ENCODE peak calls at places on chromosomes 3 and 15, in seven cellular contexts. X is foreskin fibroblast, F is bronchial epithelial cell, H is lung, G is psoas muscle, C is heart right ventricle, I is GM06990. V is an unnamed sample.
A peak's percentile ranks its signal among the peaks of the same experiment; 100 is the strongest.

GRCh38 chr3:128412180-128413002 is 54.3 kb downstream of the DNAJB8 start:
- DNase-seq in F (no peak), H (no peak), X (no peak), G (no peak), C (no peak), I (no peak), V (no peak)

GRCh38 chr15:25847066-25847465 is 16.1 kb downstream of the ATP10A start:
- DNase-seq in G (no peak), H (no peak), I (no peak), C (no peak), X (no peak), F (no peak), V (no peak)

GRCh38 chr15:39172380-39173281 is 408.2 kb upstream of the THBS1 start:
- DNase-seq in I (no peak), C (peak; percentile 9), G (no peak), H (no peak), F (peak; percentile 34), X (peak; percentile 38), V (peak; percentile 85)

GRCh38 chr15:27495963-27496459 is 525.0 kb downstream of the GABRG3 start:
- DNase-seq in F (no peak), C (no peak), H (no peak), G (no peak), I (no peak), X (no peak), V (no peak)

GRCh38 chr3:30689202-30689641 is 82.8 kb downstream of the TGFBR2 start:
- DNase-seq in C (no peak), I (no peak), F (peak; percentile 70), X (peak; percentile 57), G (no peak), H (no peak), V (no peak)

GRCh38 chr15:40245666-40246065 is 6.8 kb downstream of the PAK6 start:
- DNase-seq in G (no peak), F (no peak), I (no peak), H (no peak), X (no peak), C (no peak), V (no peak)

GRCh38 chr3:48629894-48630293 is 5.4 kb downstream of the SLC26A6 start:
- DNase-seq in G (no peak), I (no peak), H (no peak), C (no peak), F (no peak), X (no peak), V (no peak)

GRCh38 chr3:63864008-63864871 is 573 bp downstream of the ATXN7 start:
- DNase-seq in I (peak; percentile 74), C (peak; percentile 41), X (no peak), H (peak; percentile 36), F (no peak), G (peak; percentile 42), V (no peak)

GRCh38 chr3:134446800-134447199 is 39.0 kb downstream of the ANAPC13 start:
- DNase-seq in C (no peak), X (peak; percentile 56), G (no peak), F (peak; percentile 76), H (no peak), I (no peak), V (no peak)

GRCh38 chr3:24259901-24260512 is 234.6 kb downstream of the THRB start:
- DNase-seq in H (no peak), G (peak; percentile 53), I (no peak), C (no peak), F (no peak), X (peak; percentile 12), V (no peak)

GRCh38 chr3:100124116-100124767 is 9.9 kb upstream of the FILIP1L start:
- DNase-seq in H (no peak), G (peak; percentile 19), I (no peak), C (peak; percentile 45), F (no peak), X (no peak), V (no peak)

GRCh38 chr3:4757949-4758855 is 221.0 kb upstream of the BHLHE40 start:
- DNase-seq in I (no peak), C (no peak), X (no peak), H (no peak), F (no peak), G (no peak), V (no peak)

GRCh38 chr15:56832125-56832524 is 86.3 kb upstream of the TCF12 start:
- DNase-seq in F (peak; percentile 10), G (peak; percentile 61), I (no peak), C (peak; percentile 62), H (no peak), X (peak; percentile 46), V (no peak)

GRCh38 chr3:153028336-153028735 is 133.7 kb upstream of the RAP2B start:
- DNase-seq in C (no peak), H (no peak), G (no peak), X (no peak), I (no peak), F (no peak), V (no peak)
- TF ChIP-seq CTCF in C (no peak), H (no peak), G (no peak), X (no peak), I (no peak), F (no peak), V (no peak)

GRCh38 chr3:183108470-183108869 is 9.2 kb upstream of the MCCC1 start:
- DNase-seq in F (no peak), G (no peak), X (no peak), H (no peak), I (no peak), C (no peak), V (no peak)
- TF ChIP-seq CTCF in F (no peak), G (no peak), X (no peak), H (no peak), I (no peak), C (no peak), V (no peak)

DNA sequence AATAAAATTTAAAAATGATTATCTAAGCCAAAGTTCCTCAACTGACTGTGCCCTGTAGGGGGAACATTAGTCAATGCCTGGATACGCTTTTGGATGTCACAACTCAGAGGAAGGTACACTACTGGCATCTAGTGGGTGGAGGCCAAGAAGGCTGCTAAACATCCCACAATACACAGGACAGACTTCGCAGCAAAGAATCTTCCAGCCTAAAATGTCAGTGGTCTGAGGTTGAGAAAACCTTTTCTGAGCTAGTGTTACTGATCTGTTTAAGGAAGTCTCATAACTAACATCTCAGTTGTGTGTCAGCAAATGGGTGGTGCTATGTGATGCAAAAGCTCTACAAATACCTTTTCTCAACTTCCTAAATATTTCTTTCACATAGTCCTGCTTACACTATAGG is 20.9 kb upstream of the LDHAL6B start:
- DNase-seq in H (no peak), G (no peak), X (no peak), C (no peak), F (no peak), I (no peak), V (no peak)
- TF ChIP-seq CTCF in H (no peak), G (no peak), X (no peak), C (no peak), F (no peak), I (no peak), V (no peak)

DNA sequence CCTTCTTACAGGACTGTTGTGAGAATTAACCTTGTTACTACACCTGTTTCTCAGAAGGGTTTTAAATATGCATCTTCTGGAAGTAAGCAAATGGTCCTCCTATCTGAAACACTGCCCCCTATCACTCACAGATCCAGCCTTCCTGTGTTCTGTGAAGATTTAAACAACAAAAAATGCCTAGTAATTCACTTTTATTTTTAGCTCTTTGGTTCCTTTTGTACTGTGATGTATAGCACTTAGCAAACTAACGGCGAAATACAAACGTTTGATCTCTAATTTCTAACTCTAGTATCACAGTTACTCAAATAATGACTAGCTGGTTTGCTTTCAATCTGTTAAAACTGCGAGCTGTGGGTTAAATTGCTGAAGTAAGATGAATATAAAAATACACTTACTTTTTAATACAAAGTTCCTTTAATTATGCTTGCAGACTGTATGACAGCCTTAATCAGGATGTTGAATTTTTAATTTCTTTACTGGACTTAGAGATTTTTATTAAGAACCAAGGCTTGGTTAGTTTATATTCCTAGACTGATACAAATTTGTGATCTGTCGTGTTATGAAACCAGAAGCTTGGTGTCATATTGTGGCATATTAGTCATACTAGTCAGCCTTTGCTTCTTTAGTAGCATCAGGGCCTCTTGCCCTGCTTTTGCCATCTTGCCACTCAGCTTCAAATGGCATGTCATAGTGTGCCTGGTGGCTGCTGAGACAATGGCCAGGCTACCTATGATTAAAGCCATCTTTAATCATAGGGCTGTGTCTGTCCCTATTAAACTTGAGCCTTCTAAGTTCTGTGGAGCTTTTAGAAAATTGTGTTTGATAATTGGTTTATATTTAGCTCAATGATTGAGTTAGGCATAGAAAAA is 9.2 kb downstream of the EIF3J start:
- DNase-seq in I (peak; percentile 49), H (no peak), C (peak; percentile 18), G (no peak), F (peak; percentile 46), X (peak; percentile 43), V (no peak)
- TF ChIP-seq CTCF in I (peak; percentile 35), H (no peak), C (no peak), G (peak; percentile 8), F (peak; percentile 24), X (peak; percentile 47), V (peak; percentile 49)

GRCh38 chr3:50201573-50202315 is 3.3 kb upstream of the SLC38A3 start:
- DNase-seq in H (no peak), I (no peak), F (no peak), X (no peak), C (no peak), G (no peak), V (no peak)
- TF ChIP-seq CTCF in H (no peak), I (no peak), F (no peak), X (no peak), C (no peak), G (no peak), V (no peak)

GRCh38 chr3:143851331-143852017 is 3.2 kb upstream of the SLC9A9 start:
- DNase-seq in F (peak; percentile 86), G (no peak), I (no peak), X (no peak), H (no peak), C (no peak), V (no peak)
- TF ChIP-seq CTCF in F (no peak), G (no peak), I (no peak), X (no peak), H (no peak), C (no peak), V (no peak)

GRCh38 chr15:44295909-44296420 is 7.4 kb downstream of the GOLM2 start:
- DNase-seq in G (no peak), F (peak; percentile 12), I (no peak), X (no peak), H (no peak), C (no peak), V (no peak)

GRCh38 chr15:44300567-44300966 is 12.0 kb downstream of the GOLM2 start:
- DNase-seq in C (no peak), H (no peak), G (no peak), I (no peak), F (no peak), X (no peak), V (no peak)

GRCh38 chr15:44296625-44297524 is 8.4 kb downstream of the GOLM2 start:
- DNase-seq in G (no peak), H (no peak), C (no peak), X (peak; percentile 34), I (no peak), F (peak; percentile 86), V (no peak)

GRCh38 chr15:44299997-44300396 is 11.5 kb downstream of the GOLM2 start:
- DNase-seq in F (no peak), H (no peak), I (no peak), C (no peak), X (no peak), G (no peak), V (no peak)

GRCh38 chr15:44298878-44299277 is 10.4 kb downstream of the GOLM2 start:
- DNase-seq in G (no peak), X (no peak), C (no peak), F (peak; percentile 5), H (no peak), I (no peak), V (no peak)
- TF ChIP-seq CTCF in G (no peak), X (no peak), C (no peak), F (peak; percentile 59), H (no peak), I (peak; percentile 33), V (peak; percentile 29)

V was measured in osteocyte.